ENCODE peak calls at places on chromosomes 7 and 10, in nine cellular contexts. B, V, K, H, I, Y, O, Z and U are unnamed samples.
A peak's percentile ranks its signal among the peaks of the same experiment; 100 is the strongest.

GRCh38 chr10:28077889-28078288 is 79.0 kb upstream of the ODAD2 start:
- DNase-seq in B (no peak), V (peak; percentile 76), K (peak; percentile 47), H (no peak), I (peak; percentile 56), Y (peak; percentile 4), O (peak; percentile 73), Z (no peak), U (peak; percentile 79)

GRCh38 chr7:105975770-105976428 is 12.8 kb downstream of the CDHR3 start:
- DNase-seq in B (no peak), V (peak; percentile 49), K (peak; percentile 81), H (no peak), I (peak; percentile 50), Y (no peak), O (no peak), Z (no peak), U (peak; percentile 6)

GRCh38 chr7:23710000-23710399 is at the start of gene STK31:
- DNase-seq in B (no peak), V (no peak), K (no peak), H (peak; percentile 53), I (no peak), Y (no peak), O (no peak), Z (no peak), U (no peak)

GRCh38 chr10:15313844-15314243 is 57.2 kb downstream of the FAM171A1 start:
- DNase-seq in B (no peak), V (no peak), K (no peak), H (no peak), I (no peak), Y (no peak), O (no peak), Z (no peak), U (no peak)

GRCh38 chr10:132392811-132393694 is 3.9 kb upstream of the PWWP2B start:
- DNase-seq in B (no peak), V (peak; percentile 40), K (peak; percentile 47), H (no peak), I (peak; percentile 72), Y (no peak), O (peak; percentile 12), Z (no peak), U (peak; percentile 56)

GRCh38 chr7:151382079-151382885 is 27.6 kb downstream of the WDR86 start:
- DNase-seq in B (no peak), V (no peak), K (no peak), H (peak; percentile 56), I (no peak), Y (no peak), O (no peak), Z (no peak), U (no peak)

GRCh38 chr10:89327803-89328441 is at the start of gene IFIT3:
- DNase-seq in B (no peak), V (peak; percentile 97), K (peak; percentile 96), H (no peak), I (peak; percentile 92), Y (no peak), O (peak; percentile 80), Z (no peak), U (peak; percentile 67)

GRCh38 chr7:139620676-139621344 is 97.3 kb downstream of the CLEC2L start:
- DNase-seq in B (peak; percentile 41), V (no peak), K (peak; percentile 21), H (peak; percentile 82), I (peak; percentile 58), Y (no peak), O (peak; percentile 57), Z (peak; percentile 85), U (peak; percentile 40)

GRCh38 chr10:14285941-14286555 is 44.7 kb downstream of the FRMD4A start:
- DNase-seq in B (no peak), V (no peak), K (no peak), H (no peak), I (no peak), Y (no peak), O (no peak), Z (no peak), U (no peak)

GRCh38 chr10:89118091-89118490 is 89.0 kb downstream of the CH25H start:
- DNase-seq in B (no peak), V (peak; percentile 88), K (peak; percentile 69), H (no peak), I (peak; percentile 67), Y (no peak), O (peak; percentile 13), Z (no peak), U (peak; percentile 90)

GRCh38 chr7:101166909-101167644 is 1.7 kb upstream of the VGF start:
- DNase-seq in B (no peak), V (peak; percentile 52), K (peak; percentile 65), H (peak; percentile 98), I (no peak), Y (no peak), O (no peak), Z (no peak), U (no peak)

GRCh38 chr7:101166603-101166908 is 1.2 kb upstream of the VGF start:
- DNase-seq in B (no peak), V (no peak), K (no peak), H (no peak), I (no peak), Y (no peak), O (no peak), Z (no peak), U (no peak)

GRCh38 chr7:101165958-101166602 is 711 bp upstream of the VGF start:
- DNase-seq in B (no peak), V (no peak), K (no peak), H (peak; percentile 75), I (no peak), Y (no peak), O (no peak), Z (no peak), U (no peak)

GRCh38 chr7:101164071-101164840 is 1.1 kb downstream of the VGF start:
- DNase-seq in B (no peak), V (peak; percentile 73), K (peak; percentile 65), H (peak; percentile 83), I (peak; percentile 86), Y (no peak), O (peak; percentile 56), Z (no peak), U (peak; percentile 57)

DNA sequence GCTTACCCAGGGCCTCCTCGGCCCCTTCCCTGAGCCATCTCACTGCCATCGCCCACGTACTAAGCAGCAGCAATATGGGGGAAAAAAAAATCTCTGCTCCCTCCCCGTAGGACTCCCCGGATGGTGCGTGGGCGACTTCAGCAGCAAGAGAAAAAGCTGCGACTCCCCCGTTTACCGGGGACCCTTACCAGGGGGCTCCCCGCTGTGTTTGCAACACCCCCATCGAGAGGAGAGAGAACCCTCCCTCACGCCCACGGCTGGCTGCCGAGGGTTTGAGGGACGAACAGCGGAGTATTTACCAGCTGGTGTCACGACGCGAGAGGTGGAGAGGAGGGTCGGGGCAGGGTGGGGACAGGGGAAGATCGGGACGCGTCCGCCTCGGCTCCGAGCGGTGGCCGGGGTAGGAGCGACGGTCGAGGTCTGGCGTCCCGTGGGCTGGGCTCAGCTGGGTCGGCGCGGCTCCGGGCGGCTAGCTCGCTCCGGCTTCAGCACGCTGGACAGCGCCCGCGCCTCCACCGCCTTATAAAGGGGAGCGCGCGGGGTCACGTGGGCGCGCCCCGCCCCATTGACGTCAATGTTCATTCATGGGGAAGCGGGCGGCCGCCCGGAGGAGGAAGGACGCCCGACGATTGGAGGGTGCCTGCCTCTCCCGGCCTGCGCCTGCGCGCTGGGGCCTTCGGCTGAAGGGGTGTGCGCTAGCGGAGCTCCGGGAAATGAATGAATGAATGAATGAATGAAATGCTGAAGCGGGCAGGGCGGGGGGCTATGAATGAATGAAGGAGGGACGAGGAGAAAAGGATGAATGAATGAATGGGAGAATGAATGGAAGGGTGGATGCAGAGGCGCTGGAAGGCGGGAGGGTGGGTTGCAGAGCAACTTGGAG is at the start of gene VGF:
- DNase-seq in B (peak; percentile 77), V (peak; percentile 89), K (peak; percentile 92), H (peak; percentile 97), I (peak; percentile 97), Y (peak; percentile 95), O (peak; percentile 89), Z (peak; percentile 98), U (peak; percentile 91)
- H2AFZ ChIP-seq in B (no peak within 1 kb of the TSS), V (no peak within 1 kb of the TSS), K (peak within 1 kb of the TSS; percentile 96), H (no peak within 1 kb of the TSS), I (no peak within 1 kb of the TSS), Y (peak within 1 kb of the TSS; percentile 31), O (no peak within 1 kb of the TSS), Z (no peak within 1 kb of the TSS), U (peak within 1 kb of the TSS; percentile 48)

DNA sequence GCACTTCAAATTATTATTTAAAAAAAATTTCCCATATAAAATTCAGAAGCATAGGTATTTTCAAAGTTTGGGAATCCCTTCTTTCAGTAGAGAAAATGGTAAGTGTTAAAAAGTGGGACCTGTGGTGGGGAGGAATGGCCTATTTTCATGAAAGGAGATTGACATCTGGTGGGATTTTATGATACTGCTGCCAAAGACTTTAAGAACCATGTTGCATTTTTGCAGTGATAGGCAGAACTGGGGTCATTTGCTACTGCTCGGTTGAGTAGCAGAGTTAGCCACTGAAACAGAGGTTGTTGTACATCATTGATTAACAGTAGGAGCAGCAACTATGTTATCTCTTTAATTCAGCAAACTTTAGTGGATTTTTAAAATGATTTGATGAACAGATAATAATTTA is 4.4 kb downstream of the BICC1 start:
- DNase-seq in B (no peak), V (peak; percentile 5), K (no peak), H (no peak), I (no peak), Y (no peak), O (peak; percentile 17), Z (no peak), U (no peak)
- H2AFZ ChIP-seq in B (no peak overlapping the region), V (no peak overlapping the region), K (no peak overlapping the region), H (no peak overlapping the region), I (no peak overlapping the region), Y (no peak overlapping the region), O (no peak overlapping the region), Z (no peak overlapping the region), U (no peak overlapping the region)

GRCh38 chr10:126876456-126876855 is 28.8 kb upstream of the DOCK1 start:
- DNase-seq in B (no peak), V (peak; percentile 13), K (no peak), H (no peak), I (peak; percentile 34), Y (no peak), O (no peak), Z (no peak), U (no peak)
- H2AFZ ChIP-seq in B (no peak overlapping the region), V (no peak overlapping the region), K (no peak overlapping the region), H (no peak overlapping the region), I (no peak overlapping the region), Y (no peak overlapping the region), O (no peak overlapping the region), Z (no peak overlapping the region), U (no peak overlapping the region)

GRCh38 chr10:101833466-101833865 is 10.1 kb downstream of the KCNIP2 start:
- DNase-seq in B (no peak), V (no peak), K (no peak), H (no peak), I (no peak), Y (no peak), O (no peak), Z (no peak), U (no peak)

GRCh38 chr10:101829561-101830315 is 11.5 kb upstream of the OGA start:
- DNase-seq in B (peak; percentile 90), V (no peak), K (no peak), H (peak; percentile 90), I (peak; percentile 46), Y (peak; percentile 70), O (no peak), Z (peak; percentile 86), U (no peak)

GRCh38 chr10:101830322-101831168 is 12.3 kb upstream of the OGA start:
- DNase-seq in B (peak; percentile 92), V (peak; percentile 87), K (peak; percentile 88), H (peak; percentile 94), I (peak; percentile 98), Y (peak; percentile 86), O (peak; percentile 80), Z (peak; percentile 91), U (peak; percentile 77)

GRCh38 chr10:101828734-101829551 is 10.7 kb upstream of the OGA start:
- DNase-seq in B (no peak), V (no peak), K (no peak), H (peak; percentile 31), I (no peak), Y (no peak), O (no peak), Z (no peak), U (no peak)

GRCh38 chr10:101831169-101831811 is 12.3 kb downstream of the KCNIP2 start:
- DNase-seq in B (no peak), V (no peak), K (no peak), H (no peak), I (no peak), Y (no peak), O (no peak), Z (no peak), U (no peak)
- H2AFZ ChIP-seq in B (peak overlapping the region; percentile 68), V (peak overlapping the region; percentile 33), K (peak overlapping the region; percentile 100), H (peak overlapping the region; percentile 85), I (peak overlapping the region; percentile 75), Y (peak overlapping the region; percentile 36), O (peak overlapping the region; percentile 87), Z (peak overlapping the region; percentile 43), U (peak overlapping the region; percentile 83)